ENCODE peak calls at places on chromosome 20, in seven cellular contexts. T is HS-5; B is amygdala; A is T-helper 9 cell; W is nephron progenitor cell; J is AML-193; M is stimulated activated CD4-positive, alpha-beta T cell treated with anti-CD3 and anti-CD28 coated beads, Interleukin-12 subunit alpha, Interleukin-12 subunit beta, amount 100 ng/mL, for 4 hours. V is an unnamed sample.

GRCh38 chr20:10239954-10240353 is 21.3 kb downstream of the SNAP25 start:
- DNase-seq in M (no peak), T (no peak), J (no peak), A (no peak), B (no peak), W (no peak), V (no peak)

GRCh38 chr20:63116412-63117106 is 99.4 kb downstream of the YTHDF1 start:
- DNase-seq in W (peak), A (no peak), M (no peak), J (no peak), B (no peak), T (no peak), V (no peak)

GRCh38 chr20:53077373-53078205 is 105.4 kb downstream of the TSHZ2 start:
- DNase-seq in T (peak), J (no peak), M (peak), W (no peak), A (no peak), B (no peak), V (no peak)

GRCh38 chr20:31894980-31895675 is 24.7 kb downstream of the TTLL9 start:
- DNase-seq in T (peak), M (no peak), J (peak), B (no peak), A (no peak), W (no peak), V (no peak)

GRCh38 chr20:46406986-46407670 is 713 bp upstream of the ELMO2 start:
- DNase-seq in A (peak), B (no peak), T (peak), J (peak), M (peak), W (peak), V (peak)

GRCh38 chr20:19711126-19711525 is 46.9 kb upstream of the RIN2 start:
- DNase-seq in W (no peak), J (no peak), T (no peak), A (no peak), B (no peak), M (no peak), V (no peak)

GRCh38 chr20:47586648-47587306 is 85.1 kb downstream of the NCOA3 start:
- DNase-seq in T (no peak), B (no peak), J (no peak), M (no peak), W (no peak), A (no peak), V (no peak)

GRCh38 chr20:17873410-17874270 is 95.0 kb downstream of the SNX5 start:
- DNase-seq in J (no peak), T (peak), M (no peak), A (no peak), W (no peak), B (no peak), V (no peak)

GRCh38 chr20:62063601-62063980 is 2.1 kb downstream of the TAF4 start:
- DNase-seq in T (no peak), W (peak), M (no peak), J (peak), A (no peak), B (no peak), V (no peak)

GRCh38 chr20:33859157-33859695 is 48.1 kb downstream of the CHMP4B start:
- DNase-seq in T (no peak), A (peak), M (peak), W (no peak), B (no peak), J (peak), V (peak)

GRCh38 chr20:40471261-40471629 is 217.8 kb downstream of the MAFB start:
- DNase-seq in W (peak), B (no peak), A (no peak), M (no peak), T (no peak), J (no peak), V (no peak)

GRCh38 chr20:1187605-1188171 is 2.9 kb upstream of the TMEM74B start:
- DNase-seq in W (no peak), T (no peak), A (no peak), J (no peak), M (no peak), B (no peak), V (no peak)

V was measured in naive thymus-derived CD8-positive, alpha-beta T cell.